ENCODE peak calls at places on chromosome 19, in six cellular contexts. G is transverse colon, X is breast epithelium, M is tibial nerve, H is Karpas-422, B is dorsolateral prefrontal cortex. U is an unnamed sample.

GRCh38 chr19:46471116-46471733 is at the start of gene PNMA8A:
- DNase-seq in B (peak), M (no peak), H (peak), G (peak), X (peak), U (peak)

GRCh38 chr19:49116544-49116943 is 2.4 kb downstream of the LIN7B start:
- DNase-seq in M (peak), G (no peak), H (peak), X (no peak), B (no peak), U (no peak)

GRCh38 chr19:19280561-19280960 is 7.5 kb upstream of the TM6SF2 start:
- DNase-seq in M (no peak), G (no peak), H (no peak), X (no peak), B (peak), U (no peak)

GRCh38 chr19:1400281-1401137 is 833 bp downstream of the GAMT start:
- DNase-seq in M (no peak), X (no peak), G (no peak), H (peak), B (peak), U (peak)

GRCh38 chr19:46392252-46392801 is 21.0 kb downstream of the CCDC8 start:
- DNase-seq in B (no peak), G (no peak), X (no peak), H (no peak), M (no peak), U (peak)

GRCh38 chr19:32642771-32643170 is 32.2 kb downstream of the ANKRD27 start:
- DNase-seq in X (no peak), G (peak), H (no peak), B (no peak), M (no peak), U (no peak)

GRCh38 chr19:48501446-48501960 is 10.1 kb downstream of the LMTK3 start:
- DNase-seq in G (peak), H (no peak), M (no peak), B (no peak), X (peak), U (peak)

GRCh38 chr19:16022681-16023557 is 53.4 kb upstream of the TPM4 start:
- DNase-seq in M (no peak), X (no peak), G (no peak), H (no peak), B (no peak), U (no peak)

GRCh38 chr19:57830071-57830602 is at the start of gene ZNF587B:
- DNase-seq in X (peak), M (no peak), G (peak), H (no peak), B (peak), U (no peak)

GRCh38 chr19:12779162-12779993 is 4.0 kb upstream of the HOOK2 start:
- DNase-seq in G (peak), H (peak), X (no peak), B (no peak), M (no peak), U (peak)

GRCh38 chr19:55647732-55648656 is at the start of gene CCDC106:
- DNase-seq in H (peak), M (no peak), G (peak), X (no peak), B (peak), U (peak)

GRCh38 chr19:48636859-48637448 is at the start of gene DBP:
- DNase-seq in G (peak), M (no peak), B (no peak), X (peak), H (no peak), U (peak)

GRCh38 chr19:28694812-28695211 is 518.1 kb downstream of the UQCRFS1 start:
- DNase-seq in X (no peak), M (no peak), G (no peak), H (no peak), B (no peak), U (no peak)
- H3K27ac ChIP-seq in X (no peak), M (no peak), G (no peak), H (no peak), B (no peak), U (no peak)

DNA sequence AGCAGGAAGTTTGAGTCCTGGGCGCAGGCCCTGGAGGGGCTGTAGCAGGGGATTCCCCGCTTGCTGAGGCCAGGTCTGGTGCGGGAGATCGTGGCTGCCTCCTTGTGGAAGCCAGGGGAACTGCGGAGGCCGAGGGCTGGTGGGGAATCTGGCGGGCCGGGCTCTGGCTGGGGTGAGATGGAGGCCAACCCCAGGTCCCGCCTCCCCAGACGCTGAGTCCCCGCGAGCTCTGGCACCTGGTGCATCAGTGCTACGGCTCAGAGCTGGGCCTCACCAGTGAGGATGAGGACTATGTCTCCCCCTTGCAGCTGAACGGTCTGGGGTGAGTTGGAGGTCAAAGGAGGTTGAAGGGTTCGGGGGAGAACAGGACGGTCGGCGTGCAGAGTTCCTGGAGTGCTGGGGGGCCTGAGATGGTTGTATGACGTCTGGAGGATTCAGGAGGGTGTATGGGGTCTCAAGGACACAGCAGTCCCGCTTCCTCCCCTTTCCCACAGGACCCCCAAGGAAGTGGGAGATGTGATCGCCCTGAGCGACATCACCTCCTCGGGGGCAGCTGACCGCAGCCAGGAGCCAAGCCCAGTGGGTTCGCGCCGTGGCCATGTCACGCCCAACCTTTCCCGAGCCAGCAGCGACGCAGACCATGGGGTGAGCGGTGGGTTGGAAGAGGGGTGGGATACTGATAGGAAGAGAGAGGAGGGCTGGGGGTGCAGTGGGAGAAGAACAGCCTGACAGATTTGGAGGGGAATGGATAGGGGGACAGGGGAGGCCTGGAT is 13.1 kb downstream of the GRAMD1A start:
- DNase-seq in X (peak), M (peak), H (peak), G (peak), B (no peak), U (peak)
- H3K27ac ChIP-seq in X (peak), M (no peak), H (no peak), G (peak), B (peak), U (no peak)

DNA sequence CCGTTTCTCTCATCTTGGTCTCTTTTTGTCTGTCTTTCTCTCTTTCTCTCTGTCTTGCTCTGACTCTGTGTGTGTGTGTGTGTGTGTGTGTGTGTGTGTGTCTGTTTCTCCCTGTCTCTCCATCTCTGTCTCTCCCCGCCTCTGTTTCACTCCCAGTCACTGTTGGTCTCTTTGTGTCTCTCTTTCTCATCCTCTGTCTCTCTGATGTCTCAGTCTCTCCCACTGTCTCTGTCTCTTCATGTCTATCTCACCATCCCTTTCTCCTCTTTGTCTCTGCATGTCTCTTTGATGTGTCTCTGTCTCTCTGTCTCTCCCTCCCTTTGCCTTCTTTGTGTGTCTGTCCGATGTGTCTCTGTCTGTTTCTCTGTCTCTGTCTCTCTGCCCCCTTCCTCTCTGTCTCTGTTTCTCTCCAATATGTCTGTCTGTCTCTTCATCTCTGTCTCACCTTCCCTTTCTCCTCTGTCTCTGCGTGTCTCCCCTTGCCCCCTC is 2.5 kb downstream of the NFIC start:
- DNase-seq in X (no peak), B (no peak), G (no peak), H (no peak), M (no peak), U (no peak)
- H3K27ac ChIP-seq in X (peak), B (peak), G (peak), H (no peak), M (peak), U (peak)

GRCh38 chr19:3225677-3226093 is 1.2 kb downstream of the CELF5 start:
- DNase-seq in M (no peak), H (no peak), B (no peak), X (no peak), G (no peak), U (no peak)
- H3K27ac ChIP-seq in M (no peak), H (no peak), B (peak), X (no peak), G (no peak), U (no peak)

DNA sequence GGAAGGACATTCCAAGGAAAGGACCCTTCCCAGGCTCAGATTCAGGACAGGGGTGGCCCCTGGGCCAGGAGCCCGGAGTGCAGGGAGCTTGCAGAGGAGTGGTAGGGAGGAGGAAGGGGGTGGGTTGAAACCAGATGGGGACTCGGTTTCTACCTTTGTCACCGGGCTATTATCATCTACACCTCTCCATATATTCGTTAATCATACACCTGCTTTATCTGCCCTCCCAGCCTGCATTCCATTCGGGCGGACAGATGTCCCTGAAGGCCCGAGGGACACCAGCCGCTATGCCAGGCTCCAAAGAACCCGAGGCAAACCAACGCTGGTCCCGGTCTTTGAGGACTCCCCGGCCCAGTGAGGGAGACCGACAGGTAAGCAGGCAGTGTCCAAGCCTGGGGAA is 15.5 kb upstream of the MYH14 start:
- DNase-seq in G (peak), X (no peak), M (no peak), H (no peak), B (no peak), U (no peak)
- H3K27ac ChIP-seq in G (peak), X (no peak), M (no peak), H (no peak), B (no peak), U (peak)

DNA sequence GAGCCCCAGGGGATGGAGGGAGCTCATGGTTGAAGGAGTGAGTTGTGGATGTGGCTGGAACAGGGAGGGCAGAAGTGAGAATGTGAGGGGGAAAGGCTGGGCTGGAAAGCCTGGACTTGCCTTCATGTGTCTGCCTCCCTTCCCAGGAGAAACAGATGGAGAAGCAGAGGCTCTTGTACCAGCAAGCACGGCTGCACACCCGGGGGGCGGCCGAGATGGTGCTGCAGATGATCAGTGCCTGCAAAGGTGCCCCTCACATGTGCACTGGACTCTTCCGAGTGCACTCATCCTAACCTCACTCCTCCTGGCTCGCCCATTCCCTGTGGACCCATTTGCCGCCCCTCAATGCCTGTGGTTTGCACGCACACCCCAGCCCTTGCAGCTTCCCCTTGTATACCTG is 83.2 kb downstream of the MAP4K1 start:
- DNase-seq in G (no peak), H (no peak), B (no peak), X (no peak), M (no peak), U (no peak)
- H3K27ac ChIP-seq in G (no peak), H (no peak), B (no peak), X (no peak), M (no peak), U (no peak)

U was measured in pancreas.